ENCODE peak calls at places on chromosomes 13 and 19, in six cellular contexts. One of them, this sample, is unnamed. For H3K9me3, the result is how much of the 10 kb centered on the place peaks cover.

GRCh38 chr19:48746738-48747575 is at the start of gene IZUMO1:
- DNase-seq in A673: peak
- DNase-seq in left ventricle myocardium inferior: peak
- DNase-seq in Panc1: peak
- DNase-seq in prostate gland: no peak
- DNase-seq in iPS DF 6.9: no peak
- DNase-seq in this sample: peak

GRCh38 chr13:48783181-48783630 is 129.5 kb downstream of the CYSLTR2 start:
- DNase-seq in A673: peak
- DNase-seq in left ventricle myocardium inferior: peak
- DNase-seq in Panc1: peak
- DNase-seq in prostate gland: no peak
- DNase-seq in iPS DF 6.9: no peak
- DNase-seq in this sample: no peak

GRCh38 chr19:1230585-1231489 is 7.0 kb downstream of the CBARP start:
- DNase-seq in A673: no peak
- DNase-seq in left ventricle myocardium inferior: no peak
- DNase-seq in Panc1: no peak
- DNase-seq in prostate gland: no peak
- DNase-seq in iPS DF 6.9: no peak
- DNase-seq in this sample: no peak

GRCh38 chr19:1796395-1797142 is 15.5 kb downstream of the ATP8B3 start:
- DNase-seq in A673: no peak
- DNase-seq in left ventricle myocardium inferior: no peak
- DNase-seq in Panc1: no peak
- DNase-seq in prostate gland: no peak
- DNase-seq in iPS DF 6.9: no peak
- DNase-seq in this sample: no peak

GRCh38 chr19:3346677-3347353 is 19.6 kb upstream of the NFIC start:
- DNase-seq in A673: peak
- DNase-seq in left ventricle myocardium inferior: peak
- DNase-seq in Panc1: no peak
- DNase-seq in prostate gland: peak
- DNase-seq in iPS DF 6.9: no peak
- DNase-seq in this sample: no peak

GRCh38 chr13:74678308-74678958 is 544.2 kb upstream of the KLF12 start:
- DNase-seq in A673: peak
- DNase-seq in left ventricle myocardium inferior: no peak
- DNase-seq in Panc1: no peak
- DNase-seq in prostate gland: no peak
- DNase-seq in iPS DF 6.9: no peak
- DNase-seq in this sample: no peak

GRCh38 chr13:45295536-45295935 is 45.4 kb downstream of the TPT1 start:
- DNase-seq in A673: no peak
- DNase-seq in left ventricle myocardium inferior: no peak
- DNase-seq in Panc1: no peak
- DNase-seq in prostate gland: no peak
- DNase-seq in iPS DF 6.9: no peak
- DNase-seq in this sample: no peak

GRCh38 chr13:76672422-76672821 is 213.8 kb downstream of the KCTD12 start:
- DNase-seq in A673: no peak
- DNase-seq in left ventricle myocardium inferior: no peak
- DNase-seq in Panc1: no peak
- DNase-seq in prostate gland: no peak
- DNase-seq in iPS DF 6.9: no peak
- DNase-seq in this sample: no peak

GRCh38 chr19:13095393-13095784 is 7.3 kb downstream of the LYL1 start:
- DNase-seq in A673: no peak
- DNase-seq in left ventricle myocardium inferior: no peak
- DNase-seq in Panc1: no peak
- DNase-seq in prostate gland: no peak
- DNase-seq in iPS DF 6.9: no peak
- DNase-seq in this sample: no peak

GRCh38 chr13:46686171-46686570 is 110.8 kb downstream of the ESD start:
- DNase-seq in A673: no peak
- DNase-seq in left ventricle myocardium inferior: no peak
- DNase-seq in Panc1: no peak
- DNase-seq in prostate gland: no peak
- DNase-seq in iPS DF 6.9: no peak
- DNase-seq in this sample: no peak

GRCh38 chr13:91347212-91347995 is at the start of gene MIR17HG:
- DNase-seq in A673: peak
- DNase-seq in left ventricle myocardium inferior: peak
- DNase-seq in Panc1: peak
- DNase-seq in prostate gland: peak
- DNase-seq in iPS DF 6.9: peak
- DNase-seq in this sample: peak

GRCh38 chr13:52903320-52903719 is 54.9 kb upstream of the PCDH8 start:
- DNase-seq in A673: no peak
- DNase-seq in left ventricle myocardium inferior: no peak
- DNase-seq in Panc1: no peak
- DNase-seq in prostate gland: no peak
- DNase-seq in iPS DF 6.9: no peak
- DNase-seq in this sample: no peak

GRCh38 chr19:2273356-2274184 is 8.4 kb downstream of the PEAK3 start:
- DNase-seq in A673: peak
- DNase-seq in left ventricle myocardium inferior: peak
- DNase-seq in Panc1: no peak
- DNase-seq in prostate gland: peak
- DNase-seq in iPS DF 6.9: peak
- DNase-seq in this sample: peak

DNA sequence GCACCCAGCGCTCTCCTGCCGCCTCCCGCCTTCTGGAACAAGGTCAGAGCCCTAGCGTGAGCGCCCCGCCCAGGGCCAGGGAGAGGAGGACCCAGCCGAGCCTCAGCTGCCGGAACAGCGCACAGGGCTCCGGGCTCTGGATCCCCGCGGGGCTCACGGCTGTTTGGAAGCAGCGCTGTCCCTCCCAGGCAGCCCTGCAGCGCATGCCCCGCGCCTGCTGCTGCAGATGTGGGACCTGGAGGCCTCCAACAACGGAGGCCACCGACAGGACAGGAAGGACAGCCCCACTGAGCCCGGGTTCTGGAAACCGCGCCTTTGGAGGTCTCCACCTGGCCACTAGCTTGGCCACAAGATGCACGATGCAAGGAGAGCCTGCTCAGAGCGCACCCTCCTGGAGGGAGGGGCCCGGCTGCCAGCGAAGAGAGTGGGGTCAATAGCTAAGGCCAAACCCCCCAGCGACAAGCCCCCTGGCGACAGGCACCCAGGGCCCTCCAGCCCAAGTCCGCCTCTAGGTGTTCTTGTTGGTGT is 12.6 kb downstream of the ZSCAN18 start:
- DNase-seq in A673: no peak
- DNase-seq in left ventricle myocardium inferior: no peak
- DNase-seq in Panc1: no peak
- DNase-seq in prostate gland: no peak
- DNase-seq in iPS DF 6.9: no peak
- DNase-seq in this sample: no peak
- H3K9me3 ChIP-seq in A673: under half
- H3K9me3 ChIP-seq in left ventricle myocardium inferior: half or more
- H3K9me3 ChIP-seq in Panc1: under half
- H3K9me3 ChIP-seq in prostate gland: under half
- H3K9me3 ChIP-seq in iPS DF 6.9: under half
- H3K9me3 ChIP-seq in this sample: under half

GRCh38 chr19:36719687-36720556 is 32.5 kb downstream of the ZNF567 start:
- DNase-seq in A673: no peak
- DNase-seq in left ventricle myocardium inferior: no peak
- DNase-seq in Panc1: no peak
- DNase-seq in prostate gland: no peak
- DNase-seq in iPS DF 6.9: no peak
- DNase-seq in this sample: no peak
- H3K9me3 ChIP-seq in A673: half or more
- H3K9me3 ChIP-seq in left ventricle myocardium inferior: half or more
- H3K9me3 ChIP-seq in Panc1: half or more
- H3K9me3 ChIP-seq in prostate gland: under half
- H3K9me3 ChIP-seq in iPS DF 6.9: under half
- H3K9me3 ChIP-seq in this sample: half or more

GRCh38 chr19:56608274-56608964 is 13.3 kb downstream of the ZNF71 start:
- DNase-seq in A673: no peak
- DNase-seq in left ventricle myocardium inferior: no peak
- DNase-seq in Panc1: no peak
- DNase-seq in prostate gland: no peak
- DNase-seq in iPS DF 6.9: no peak
- DNase-seq in this sample: no peak
- H3K9me3 ChIP-seq in A673: under half
- H3K9me3 ChIP-seq in left ventricle myocardium inferior: half or more
- H3K9me3 ChIP-seq in Panc1: half or more
- H3K9me3 ChIP-seq in prostate gland: under half
- H3K9me3 ChIP-seq in iPS DF 6.9: under half
- H3K9me3 ChIP-seq in this sample: under half

GRCh38 chr19:36950335-36951119 is 34.4 kb downstream of the ZNF568 start:
- DNase-seq in A673: no peak
- DNase-seq in left ventricle myocardium inferior: no peak
- DNase-seq in Panc1: no peak
- DNase-seq in prostate gland: no peak
- DNase-seq in iPS DF 6.9: no peak
- DNase-seq in this sample: no peak
- H3K9me3 ChIP-seq in A673: under half
- H3K9me3 ChIP-seq in left ventricle myocardium inferior: half or more
- H3K9me3 ChIP-seq in Panc1: half or more
- H3K9me3 ChIP-seq in prostate gland: under half
- H3K9me3 ChIP-seq in iPS DF 6.9: under half
- H3K9me3 ChIP-seq in this sample: under half

This sample was measured in CD8-positive, alpha-beta memory T cell.